ENCODE peak calls at places on chromosomes 6 and 20, in five cellular contexts. P, Y, D, M and G are unnamed samples. For H3K9me3, the result is how much of the 10 kb centered on the place peaks cover.

GRCh38 chr6:111888928-111889696 is 15.9 kb upstream of the FYN start:
- DNase-seq in D (no peak), M (no peak), P (no peak), Y (no peak), G (peak)

GRCh38 chr6:21824431-21825180 is 231.1 kb downstream of the SOX4 start:
- DNase-seq in P (peak), Y (no peak), D (no peak), M (no peak), G (no peak)

GRCh38 chr6:43699564-43700186 is 12.1 kb upstream of the MRPS18A start:
- DNase-seq in P (peak), M (no peak), Y (peak), D (peak), G (no peak)

GRCh38 chr6:70601014-70601413 is 34.3 kb downstream of the SDHAF4 start:
- DNase-seq in P (no peak), M (no peak), D (no peak), Y (no peak), G (no peak)

GRCh38 chr6:4809999-4810918 is 34.1 kb downstream of the CDYL start:
- DNase-seq in D (no peak), M (no peak), Y (no peak), P (peak), G (no peak)

GRCh38 chr20:11229772-11230171 is 556.0 kb upstream of the JAG1 start:
- DNase-seq in M (peak), Y (peak), D (peak), P (peak), G (peak)

GRCh38 chr6:105900120-105900937 is 185.8 kb upstream of the PRDM1 start:
- DNase-seq in D (no peak), P (peak), M (no peak), Y (no peak), G (no peak)

GRCh38 chr6:109079981-109080380 is 14.7 kb downstream of the SESN1 start:
- DNase-seq in P (no peak), Y (no peak), M (no peak), D (no peak), G (peak)

GRCh38 chr6:33208089-33208967 is at the start of gene RING1:
- DNase-seq in D (peak), P (peak), Y (peak), M (peak), G (peak)

GRCh38 chr6:161257778-161258457 is 15.9 kb downstream of the AGPAT4 start:
- DNase-seq in Y (no peak), M (no peak), P (peak), D (no peak), G (no peak)

GRCh38 chr6:36873612-36874011 is 991 bp downstream of the PPIL1 start:
- DNase-seq in M (no peak), D (no peak), P (no peak), Y (no peak), G (no peak)

GRCh38 chr20:4113996-4114603 is 98.7 kb upstream of the RNF24 start:
- DNase-seq in M (no peak), Y (no peak), P (no peak), D (no peak), G (no peak)

GRCh38 chr6:71406871-71407860 is 118.6 kb downstream of the OGFRL1 start:
- DNase-seq in P (no peak), M (no peak), D (no peak), Y (no peak), G (no peak)

GRCh38 chr20:3771552-3772058 is 4.1 kb upstream of the ADISSP start:
- DNase-seq in D (no peak), P (no peak), Y (no peak), M (no peak), G (no peak)

GRCh38 chr20:15297059-15297875 is 959.9 kb upstream of the FLRT3 start:
- DNase-seq in D (peak), Y (peak), M (no peak), P (no peak), G (no peak)

GRCh38 chr6:30041821-30042220 is 19.2 kb upstream of the POLR1H start:
- DNase-seq in Y (no peak), D (no peak), P (peak), M (no peak), G (no peak)

GRCh38 chr20:47360207-47360488 is 3.6 kb upstream of the ZMYND8 start:
- DNase-seq in Y (peak), M (no peak), P (peak), D (peak), G (no peak)

GRCh38 chr20:37526238-37526838 is 1.3 kb downstream of the BLCAP start:
- DNase-seq in Y (no peak), P (no peak), D (peak), M (no peak), G (peak)

GRCh38 chr6:36510365-36510764 is 36.9 kb downstream of the STK38 start:
- DNase-seq in P (no peak), D (no peak), Y (no peak), M (no peak), G (no peak)

GRCh38 chr20:47985092-47985850 is 200.0 kb upstream of the SULF2 start:
- DNase-seq in Y (no peak), M (no peak), P (no peak), D (no peak), G (no peak)

GRCh38 chr20:3248167-3248992 is 9.4 kb upstream of the SLC4A11 start:
- DNase-seq in P (peak), M (no peak), D (no peak), Y (peak), G (peak)

GRCh38 chr6:41566961-41567360 is 20.8 kb downstream of the FOXP4 start:
- DNase-seq in M (no peak), Y (no peak), D (peak), P (no peak), G (no peak)

GRCh38 chr6:81023007-81023582 is 729.4 kb downstream of the TENT5A start:
- DNase-seq in P (peak), M (no peak), D (no peak), Y (no peak), G (no peak)

GRCh38 chr6:10203651-10204050 is 211.2 kb downstream of the TFAP2A start:
- DNase-seq in P (no peak), M (no peak), Y (no peak), D (no peak), G (no peak)

DNA sequence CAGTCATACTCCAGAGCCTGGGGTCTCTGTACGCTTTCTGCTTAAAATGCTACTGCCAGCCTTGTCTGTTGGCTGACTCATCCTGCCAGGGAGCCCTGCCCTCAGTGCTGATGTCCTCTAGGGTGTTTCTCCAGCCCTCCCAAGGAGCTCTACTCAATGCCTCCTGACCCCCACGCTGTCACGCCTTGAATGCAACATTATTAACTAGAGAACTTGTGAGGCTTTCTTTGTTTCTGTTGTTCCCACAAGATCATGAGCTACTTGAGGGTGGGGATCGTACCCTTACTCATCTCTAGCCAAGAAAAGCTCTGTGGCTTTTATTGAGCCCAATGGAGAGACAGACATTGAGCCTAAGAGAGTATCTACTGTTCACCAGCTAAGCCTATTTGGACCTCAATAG is 20.1 kb downstream of the KIF16B start:
- DNase-seq in D (no peak), M (no peak), Y (no peak), P (no peak), G (no peak)
- H3K9me3 ChIP-seq in D (under half), M (under half), Y (under half), P (under half), G (under half)

GRCh38 chr6:23561732-23562131 is 564.3 kb upstream of the NRSN1 start:
- DNase-seq in M (no peak), Y (no peak), P (no peak), D (no peak), G (no peak)
- H3K9me3 ChIP-seq in M (under half), Y (under half), P (under half), D (under half), G (under half)

GRCh38 chr6:133804263-133804662 is 84.7 kb upstream of the TCF21 start:
- DNase-seq in M (no peak), D (no peak), Y (no peak), P (peak), G (peak)
- H3K9me3 ChIP-seq in M (under half), D (under half), Y (under half), P (under half), G (under half)

GRCh38 chr6:362924-363249 is 28.7 kb upstream of the IRF4 start:
- DNase-seq in P (no peak), D (no peak), M (no peak), Y (no peak), G (no peak)

GRCh38 chr6:360791-361373 is 30.7 kb upstream of the IRF4 start:
- DNase-seq in P (no peak), M (peak), D (no peak), Y (no peak), G (no peak)

GRCh38 chr6:362231-362923 is 29.2 kb upstream of the IRF4 start:
- DNase-seq in P (no peak), M (no peak), Y (no peak), D (no peak), G (no peak)

GRCh38 chr6:363291-363690 is 28.3 kb upstream of the IRF4 start:
- DNase-seq in P (no peak), Y (no peak), M (no peak), D (no peak), G (peak)

DNA sequence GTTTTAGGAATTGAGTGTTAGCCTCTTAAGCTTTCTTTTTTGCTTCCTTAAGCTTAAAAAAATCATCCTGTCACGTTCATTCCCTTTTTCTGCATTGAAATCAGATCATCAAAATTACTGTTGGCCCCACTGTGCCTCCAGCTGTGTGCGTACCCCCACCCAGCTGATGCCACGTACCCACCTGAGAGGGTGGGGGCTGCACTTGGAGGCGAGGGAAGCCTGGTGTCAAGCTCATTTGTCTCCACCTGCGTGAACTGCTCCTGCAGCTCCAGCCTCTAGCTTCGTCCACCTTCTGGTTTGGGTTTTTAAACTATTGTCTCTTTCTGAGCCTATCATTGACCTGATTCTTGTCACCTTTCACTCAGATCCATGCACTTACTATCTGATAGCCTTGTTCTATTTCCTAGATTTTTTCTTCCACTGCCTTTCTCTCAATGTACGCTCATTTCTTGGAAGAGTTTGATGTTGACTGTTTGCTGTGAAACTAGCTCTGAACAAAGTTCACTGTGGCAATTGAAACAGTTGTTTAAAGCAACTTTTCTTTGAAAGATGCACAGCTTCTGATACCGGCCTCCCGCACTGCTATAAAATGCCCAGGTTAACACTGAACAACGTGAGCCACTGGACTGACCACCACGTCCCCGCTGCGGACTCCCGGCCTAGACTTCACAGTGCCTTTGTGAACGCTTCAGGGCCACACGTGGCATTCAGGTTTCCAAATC is 30.0 kb upstream of the IRF4 start:
- DNase-seq in Y (no peak), D (no peak), P (no peak), M (no peak), G (peak)
- H3K9me3 ChIP-seq in Y (under half), D (under half), P (under half), M (under half), G (under half)

GRCh38 chr6:39003072-39003471 is 45.5 kb upstream of the GLP1R start:
- DNase-seq in D (no peak), Y (no peak), M (no peak), P (no peak), G (no peak)

GRCh38 chr6:39004801-39005200 is 43.8 kb upstream of the GLP1R start:
- DNase-seq in Y (no peak), P (no peak), M (no peak), D (no peak), G (no peak)

GRCh38 chr6:39005774-39006173 is 42.8 kb upstream of the GLP1R start:
- DNase-seq in Y (peak), P (no peak), M (no peak), D (peak), G (no peak)

GRCh38 chr6:39007575-39007974 is 41.0 kb upstream of the GLP1R start:
- DNase-seq in D (no peak), Y (no peak), P (no peak), M (no peak), G (no peak)

DNA sequence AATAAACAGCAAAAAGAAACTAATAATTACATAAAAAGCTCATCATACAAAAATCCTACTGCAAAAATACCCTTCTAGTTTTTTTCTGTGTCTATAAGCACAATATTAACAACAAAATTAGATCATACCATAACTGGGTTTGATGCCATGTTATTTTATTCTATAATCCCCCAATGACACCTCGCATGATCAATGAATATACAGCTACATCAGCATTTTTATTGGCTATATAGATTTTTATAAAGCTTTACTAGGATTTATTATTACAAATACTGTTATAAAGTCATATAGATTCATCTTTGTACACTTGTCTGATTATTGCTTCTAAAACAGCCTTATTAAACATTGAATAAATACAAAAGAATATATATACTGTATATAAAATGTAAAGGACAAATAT is 45.1 kb upstream of the GLP1R start:
- DNase-seq in Y (no peak), P (no peak), M (no peak), D (no peak), G (no peak)
- H3K9me3 ChIP-seq in Y (under half), P (under half), M (under half), D (under half), G (under half)

DNA sequence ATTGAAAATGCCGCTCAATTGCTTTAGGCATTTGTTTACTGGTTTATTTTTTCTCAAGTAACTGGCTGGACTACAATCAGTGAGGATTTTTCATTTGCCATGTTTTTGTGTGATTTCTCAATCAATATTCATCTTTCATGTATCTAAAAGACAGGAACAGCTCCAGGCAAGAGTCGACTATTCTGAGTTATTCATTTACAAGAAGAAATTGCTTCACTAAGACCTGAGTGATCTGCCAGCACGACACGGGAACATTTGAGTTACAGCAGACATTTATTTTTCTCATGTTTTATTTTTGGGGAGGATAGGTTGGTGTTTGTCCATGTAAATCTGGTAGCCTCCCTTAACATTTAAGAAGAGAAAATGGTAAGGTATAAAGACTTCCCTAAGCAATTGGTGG is 124.1 kb downstream of the CBLN4 start:
- DNase-seq in Y (no peak), D (no peak), M (no peak), P (no peak), G (no peak)
- H3K9me3 ChIP-seq in Y (under half), D (under half), M (under half), P (under half), G (under half)